ENCODE peak calls at places on chromosomes 6 and 20, in six cellular contexts. D is neural progenitor cell, K is Peyer's patch, P is GM12864, R is ovary, O is lung. E is an unnamed sample.

GRCh38 chr6:89311853-89312531 is 3.1 kb downstream of the GABRR2 start:
- DNase-seq in D (peak), K (no peak), P (no peak), R (peak), O (peak), E (peak)

GRCh38 chr6:118746100-118746874 is 94.9 kb upstream of the CEP85L start:
- DNase-seq in D (no peak), K (no peak), P (no peak), R (no peak), O (no peak), E (no peak)

GRCh38 chr20:62925420-62926228 is 681 bp downstream of the DIDO1 start:
- DNase-seq in D (peak), K (peak), P (no peak), R (no peak), O (no peak), E (peak)

GRCh38 chr6:21348462-21349195 is 244.9 kb upstream of the SOX4 start:
- DNase-seq in D (peak), K (no peak), P (no peak), R (peak), O (peak), E (peak)

GRCh38 chr6:311679-312220 is 19.5 kb downstream of the DUSP22 start:
- DNase-seq in D (no peak), K (no peak), P (no peak), R (no peak), O (no peak), E (no peak)

GRCh38 chr6:166980738-166981137 is 18.5 kb upstream of the CEP43 start:
- DNase-seq in D (no peak), K (no peak), P (no peak), R (no peak), O (no peak), E (no peak)

GRCh38 chr6:44265843-44266233 is 487 bp upstream of the NFKBIE start:
- DNase-seq in D (no peak), K (no peak), P (no peak), R (no peak), O (no peak), E (no peak)

GRCh38 chr20:51462566-51463276 is 79.8 kb downstream of the NFATC2 start:
- DNase-seq in D (no peak), K (peak), P (no peak), R (peak), O (peak), E (peak)

GRCh38 chr6:155315516-155315871 is 1.2 kb upstream of the TFB1M start:
- DNase-seq in D (no peak), K (no peak), P (no peak), R (no peak), O (no peak), E (peak)

GRCh38 chr6:51098801-51099200 is 280.1 kb downstream of the TFAP2B start:
- DNase-seq in D (no peak), K (no peak), P (no peak), R (no peak), O (no peak), E (no peak)

GRCh38 chr6:99348823-99349619 is 453 bp downstream of the FAXC start:
- DNase-seq in D (no peak), K (no peak), P (no peak), R (peak), O (no peak), E (no peak)

GRCh38 chr6:139152088-139152891 is 17.4 kb downstream of the HECA start:
- DNase-seq in D (no peak), K (no peak), P (no peak), R (no peak), O (no peak), E (no peak)

GRCh38 chr6:134421496-134421895 is 103.6 kb upstream of the SGK1 start:
- DNase-seq in D (no peak), K (no peak), P (no peak), R (no peak), O (no peak), E (peak)

GRCh38 chr6:17703256-17703694 is 3.5 kb downstream of the NUP153 start:
- DNase-seq in D (no peak), K (no peak), P (peak), R (peak), O (no peak), E (peak)

GRCh38 chr6:148075352-148075751 is 267.3 kb upstream of the SASH1 start:
- DNase-seq in D (no peak), K (no peak), P (no peak), R (no peak), O (no peak), E (no peak)

GRCh38 chr20:44911264-44911921 is 1.5 kb downstream of the PABPC1L start:
- DNase-seq in D (peak), K (peak), P (no peak), R (no peak), O (peak), E (peak)

GRCh38 chr6:81148726-81149125 is 603.8 kb downstream of the TENT5A start:
- DNase-seq in D (no peak), K (no peak), P (no peak), R (no peak), O (no peak), E (no peak)

GRCh38 chr20:32019156-32019510 is 8.9 kb downstream of the CCM2L start:
- DNase-seq in D (peak), K (no peak), P (no peak), R (no peak), O (no peak), E (no peak)

GRCh38 chr6:125507987-125508655 is 206.4 kb upstream of the HDDC2 start:
- DNase-seq in D (no peak), K (no peak), P (no peak), R (no peak), O (no peak), E (peak)

GRCh38 chr6:113339173-113339572 is 518.0 kb upstream of the MARCKS start:
- DNase-seq in D (peak), K (no peak), P (no peak), R (no peak), O (no peak), E (no peak)

GRCh38 chr20:38290829-38291581 is 13.0 kb upstream of the BPI start:
- DNase-seq in D (peak), K (peak), P (no peak), R (no peak), O (no peak), E (peak)

GRCh38 chr6:5082487-5083306 is 2.4 kb upstream of the PPP1R3G start:
- DNase-seq in D (no peak), K (no peak), P (no peak), R (no peak), O (no peak), E (peak)

GRCh38 chr20:15060265-15061060 is 723.1 kb upstream of the FLRT3 start:
- DNase-seq in D (peak), K (no peak), P (no peak), R (no peak), O (no peak), E (no peak)

GRCh38 chr6:50962213-50962759 is 143.6 kb downstream of the TFAP2B start:
- DNase-seq in D (no peak), K (no peak), P (no peak), R (no peak), O (no peak), E (no peak)

GRCh38 chr6:16576391-16577368 is 184.6 kb downstream of the ATXN1 start:
- DNase-seq in D (no peak), K (no peak), P (no peak), R (no peak), O (no peak), E (no peak)

GRCh38 chr6:47336334-47336733 is 26.6 kb upstream of the TNFRSF21 start:
- DNase-seq in D (no peak), K (no peak), P (no peak), R (no peak), O (no peak), E (no peak)

GRCh38 chr20:16003310-16003709 is 569.9 kb downstream of the KIF16B start:
- DNase-seq in D (no peak), K (no peak), P (no peak), R (no peak), O (no peak), E (no peak)

GRCh38 chr6:82183642-82184282 is 63.8 kb downstream of the IBTK start:
- DNase-seq in D (no peak), K (no peak), P (no peak), R (no peak), O (no peak), E (no peak)

GRCh38 chr6:4036581-4036980 is 42.4 kb downstream of the FAM217A start:
- DNase-seq in D (no peak), K (no peak), P (no peak), R (no peak), O (no peak), E (no peak)

GRCh38 chr6:144646066-144646800 is 361.1 kb downstream of the UTRN start:
- DNase-seq in D (no peak), K (no peak), P (no peak), R (no peak), O (no peak), E (no peak)

GRCh38 chr6:43791752-43792422 is 21.9 kb downstream of the VEGFA start:
- DNase-seq in D (no peak), K (no peak), P (no peak), R (no peak), O (no peak), E (no peak)

GRCh38 chr6:42417641-42418112 is 34.0 kb downstream of the TRERF1 start:
- DNase-seq in D (no peak), K (peak), P (no peak), R (no peak), O (no peak), E (no peak)

GRCh38 chr6:13120483-13121482 is 207.6 kb downstream of the TBC1D7 start:
- DNase-seq in D (peak), K (no peak), P (no peak), R (no peak), O (no peak), E (no peak)
- TF ChIP-seq CTCF in D (peak), K (no peak), P (no peak), R (no peak), O (no peak), E (no peak)

DNA sequence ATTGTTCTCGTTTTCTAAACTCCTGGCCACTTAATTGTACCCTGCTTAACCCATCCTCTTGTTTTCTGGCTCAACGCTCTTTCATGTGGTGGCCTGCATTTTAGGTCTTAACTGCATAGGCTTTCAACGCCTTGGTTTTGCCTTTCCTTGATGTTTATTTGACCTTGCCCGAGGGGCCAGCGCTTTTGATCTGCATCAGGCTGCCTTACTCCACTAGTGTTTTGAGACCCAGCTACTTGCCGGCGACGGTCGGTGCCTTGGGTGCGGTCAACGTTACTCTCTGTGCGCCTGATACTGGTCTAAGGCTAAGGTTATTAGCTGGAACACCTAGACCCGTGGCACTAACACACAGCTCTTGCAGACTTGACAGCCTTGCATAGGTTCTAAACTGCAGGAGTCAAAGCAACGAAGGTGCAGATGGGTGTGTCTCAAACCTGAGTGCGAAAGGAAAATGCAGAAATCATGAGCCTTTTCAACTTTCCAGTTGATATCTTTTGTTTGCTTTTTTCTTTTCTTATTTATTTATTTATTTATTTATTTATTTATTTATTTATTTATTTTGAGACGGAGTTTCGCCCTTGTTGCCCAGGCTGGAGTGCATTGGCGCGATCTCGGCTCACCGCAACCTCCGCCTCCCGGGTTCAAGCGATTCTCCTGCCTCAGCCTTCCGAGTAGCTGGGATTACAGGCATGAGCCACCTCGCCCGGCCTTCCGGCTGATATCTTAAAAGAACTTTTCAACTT is 138.8 kb downstream of the HFE start:
- DNase-seq in D (no peak), K (no peak), P (no peak), R (no peak), O (no peak), E (no peak)
- H3K4me3 ChIP-seq in D (peak), K (no peak), P (no peak), R (no peak), O (no peak), E (peak)

GRCh38 chr6:6494677-6495076 is 93.8 kb upstream of the LY86 start:
- DNase-seq in D (peak), K (peak), P (peak), R (no peak), O (peak), E (no peak)
- TF ChIP-seq CTCF in D (peak), K (peak), P (peak), R (no peak), O (peak), E (no peak)

GRCh38 chr6:45984347-45984746 is 31.3 kb downstream of the CLIC5 start:
- DNase-seq in D (no peak), K (no peak), P (no peak), R (no peak), O (no peak), E (no peak)
- H3K4me3 ChIP-seq in D (no peak), K (no peak), P (no peak), R (no peak), O (no peak), E (no peak)

GRCh38 chr6:34194770-34195169 is 41.9 kb upstream of the HMGA1 start:
- DNase-seq in D (no peak), K (no peak), P (no peak), R (no peak), O (no peak), E (no peak)
- TF ChIP-seq CTCF in D (peak), K (no peak), P (no peak), R (no peak), O (no peak), E (no peak)

GRCh38 chr6:28090902-28091586 is 10.7 kb downstream of the ZNF165 start:
- DNase-seq in D (no peak), K (no peak), P (no peak), R (peak), O (no peak), E (no peak)
- H3K4me3 ChIP-seq in D (no peak), K (peak), P (no peak), R (no peak), O (peak), E (peak)